ENCODE peak calls at places on chromosomes 4 and X, in nine cellular contexts. Q is CD8-positive, alpha-beta memory T cell; R is Daoy; Y is aorta; T is HFFc6; O is activated CD4-positive, alpha-beta T cell treated with anti-CD3 and anti-CD28 coated beads, Interleukin-2, amount 10 ng/mL, durations not matched to agents 7 days and 5 days; J is AG20443; N is stimulated activated CD4-positive, alpha-beta T cell treated with anti-CD3 and anti-CD28 coated beads, Interleukin-15, amount 100 ng/mL, for 1 hour; F is tibial nerve. U is an unnamed sample.

GRCh38 chrX:110462957-110463356 is 104.3 kb downstream of the RTL9 start:
- DNase-seq in Y (no peak), N (no peak), R (no peak), T (no peak), Q (no peak), O (no peak), J (peak; percentile 17), F (no peak), U (no peak)

GRCh38 chr4:12846368-12846767 is 637.8 kb downstream of the RAB28 start:
- DNase-seq in N (no peak), Y (no peak), F (no peak), T (no peak), R (no peak), O (no peak), J (no peak), Q (no peak), U (no peak)

GRCh38 chrX:123731987-123732678 is 719 bp downstream of the THOC2 start:
- DNase-seq in J (peak; percentile 39), Q (peak; percentile 4), N (no peak), R (peak; percentile 8), Y (no peak), T (no peak), F (no peak), O (peak; percentile 6), U (no peak)

GRCh38 chr4:8218371-8219050 is 19.4 kb downstream of the SH3TC1 start:
- DNase-seq in Y (no peak), R (no peak), O (no peak), N (no peak), F (no peak), T (no peak), Q (peak; percentile 21), J (no peak), U (no peak)

GRCh38 chr4:161486454-161486853 is 677.3 kb downstream of the FSTL5 start:
- DNase-seq in O (no peak), Q (no peak), T (no peak), Y (no peak), R (no peak), N (no peak), F (no peak), J (no peak), U (no peak)

GRCh38 chrX:116204947-116205346 is 34.4 kb downstream of the AGTR2 start:
- DNase-seq in T (no peak), J (peak; percentile 6), R (no peak), O (no peak), Y (no peak), Q (no peak), N (no peak), F (no peak), U (no peak)

GRCh38 chr4:120964596-120964995 is 42.1 kb upstream of the PRDM5 start:
- DNase-seq in O (no peak), Q (no peak), N (no peak), R (no peak), T (no peak), J (no peak), Y (no peak), F (no peak), U (no peak)

GRCh38 chr4:137960371-137961050 is 281.6 kb downstream of the SLC7A11 start:
- DNase-seq in N (no peak), J (peak; percentile 27), Y (no peak), Q (no peak), F (no peak), O (no peak), R (peak; percentile 47), T (peak; percentile 70), U (no peak)

GRCh38 chr4:993111-994029 is at the start of gene SLC26A1:
- DNase-seq in Y (no peak), Q (no peak), F (no peak), R (no peak), N (no peak), J (no peak), O (no peak), T (no peak), U (no peak)

GRCh38 chr4:154044118-154044517 is 255.2 kb upstream of the SFRP2 start:
- DNase-seq in R (no peak), O (no peak), N (no peak), F (no peak), Q (no peak), T (no peak), Y (no peak), J (peak; percentile 68), U (no peak)

U was measured in B cell.